ENCODE peak calls at places on chromosomes 2 and 18, in four cellular contexts. Q, S, H and J are unnamed samples.

GRCh38 chr2:211367252-211367651 is 810.9 kb downstream of the CPS1 start:
- DNase-seq in Q (no peak), S (no peak), H (no peak), J (peak; percentile 87)

GRCh38 chr2:71782323-71782722 is 329.0 kb downstream of the DYSF start:
- DNase-seq in Q (no peak), S (no peak), H (no peak), J (no peak)

GRCh38 chr2:44745460-44745859 is 196.0 kb upstream of the SIX3 start:
- DNase-seq in Q (no peak), S (no peak), H (no peak), J (no peak)

GRCh38 chr18:41906528-41907256 is 48.3 kb upstream of the PIK3C3 start:
- DNase-seq in Q (no peak), S (peak; percentile 33), H (no peak), J (peak; percentile 63)

GRCh38 chr2:109644571-109645275 is 30.6 kb downstream of the SOWAHC start:
- DNase-seq in Q (no peak), S (no peak), H (peak; percentile 17), J (no peak)

GRCh38 chr2:237085261-237086221 is at the start of gene COPS8:
- DNase-seq in Q (peak; percentile 89), S (peak; percentile 91), H (peak; percentile 97), J (peak; percentile 78)

GRCh38 chr2:19669126-19669525 is 232.7 kb downstream of the TTC32 start:
- DNase-seq in Q (no peak), S (no peak), H (no peak), J (no peak)

GRCh38 chr2:240391111-240392051 is 44.1 kb upstream of the GPC1 start:
- DNase-seq in Q (no peak), S (no peak), H (no peak), J (no peak)

GRCh38 chr2:224145751-224146355 is 106.8 kb upstream of the SERPINE2 start:
- DNase-seq in Q (no peak), S (no peak), H (no peak), J (peak; percentile 85)

GRCh38 chr18:49022311-49023280 is 71.8 kb upstream of the SMAD7 start:
- DNase-seq in Q (no peak), S (no peak), H (no peak), J (no peak)

GRCh38 chr2:219142329-219142728 is 18.3 kb downstream of the NHEJ1 start:
- DNase-seq in Q (no peak), S (no peak), H (no peak), J (peak; percentile 33)

GRCh38 chr18:47730795-47731194 is 199.7 kb downstream of the SMAD2 start:
- DNase-seq in Q (no peak), S (no peak), H (no peak), J (no peak)

GRCh38 chr2:127118038-127118437 is 11.1 kb upstream of the BIN1 start:
- DNase-seq in Q (no peak), S (no peak), H (no peak), J (no peak)

GRCh38 chr2:190875881-190876280 is 4.7 kb upstream of the GLS start:
- DNase-seq in Q (no peak), S (no peak), H (no peak), J (no peak)

GRCh38 chr2:218734190-218734975 is 23.7 kb downstream of the TTLL4 start:
- DNase-seq in Q (no peak), S (no peak), H (no peak), J (peak; percentile 12)

GRCh38 chr2:1440581-1440980 is 27.3 kb downstream of the TPO start:
- DNase-seq in Q (no peak), S (no peak), H (no peak), J (no peak)

GRCh38 chr2:159399716-159400525 is 113.4 kb upstream of the WDSUB1 start:
- DNase-seq in Q (no peak), S (no peak), H (no peak), J (peak; percentile 67)

GRCh38 chr18:36771246-36771645 is 57.6 kb downstream of the TPGS2 start:
- DNase-seq in Q (no peak), S (no peak), H (no peak), J (no peak)

GRCh38 chr2:30666307-30666874 is 140.9 kb downstream of the CAPN13 start:
- DNase-seq in Q (no peak), S (no peak), H (no peak), J (peak; percentile 100)

GRCh38 chr2:42562474-42563144 is 5.8 kb upstream of the MTA3 start:
- DNase-seq in Q (no peak), S (no peak), H (no peak), J (peak; percentile 60)

GRCh38 chr2:239035361-239035814 is 187.5 kb downstream of the TWIST2 start:
- DNase-seq in Q (peak; percentile 55), S (peak; percentile 96), H (peak; percentile 70), J (no peak)

GRCh38 chr2:232592687-232593407 is 40.6 kb upstream of the EFHD1 start:
- DNase-seq in Q (no peak), S (no peak), H (no peak), J (peak; percentile 97)

GRCh38 chr2:157911646-157912217 is 35.6 kb upstream of the ACVR1 start:
- DNase-seq in Q (no peak), S (no peak), H (no peak), J (no peak)

GRCh38 chr18:3037423-3037915 is 24.5 kb upstream of the LPIN2 start:
- DNase-seq in Q (no peak), S (no peak), H (no peak), J (peak; percentile 96)

GRCh38 chr2:99841749-99842148 is 300.6 kb downstream of the AFF3 start:
- DNase-seq in Q (no peak), S (no peak), H (no peak), J (peak; percentile 37)

GRCh38 chr18:28789460-28789859 is 612.5 kb upstream of the CDH2 start:
- DNase-seq in Q (no peak), S (no peak), H (no peak), J (no peak)

GRCh38 chr2:181774601-181775179 is 94.4 kb upstream of the NEUROD1 start:
- DNase-seq in Q (no peak), S (no peak), H (no peak), J (peak; percentile 71)

GRCh38 chr2:65579506-65580235 is 147.3 kb upstream of the SPRED2 start:
- DNase-seq in Q (no peak), S (no peak), H (no peak), J (no peak)

GRCh38 chr2:47720036-47720435 is 62.9 kb upstream of the MSH6 start:
- DNase-seq in Q (no peak), S (no peak), H (no peak), J (peak; percentile 29)

GRCh38 chr2:73984922-73985317 is 210 bp downstream of the TET3 start:
- DNase-seq in Q (no peak), S (peak; percentile 86), H (peak; percentile 65), J (no peak)

GRCh38 chr2:73985318-73986084 is 791 bp downstream of the TET3 start:
- DNase-seq in Q (no peak), S (peak; percentile 90), H (peak; percentile 65), J (no peak)

GRCh38 chr2:73984203-73984921 is at the start of gene TET3:
- DNase-seq in Q (no peak), S (peak; percentile 96), H (peak; percentile 65), J (no peak)

GRCh38 chr2:73982140-73982617 is 2.5 kb upstream of the TET3 start:
- DNase-seq in Q (no peak), S (no peak), H (peak; percentile 38), J (peak; percentile 94)

DNA sequence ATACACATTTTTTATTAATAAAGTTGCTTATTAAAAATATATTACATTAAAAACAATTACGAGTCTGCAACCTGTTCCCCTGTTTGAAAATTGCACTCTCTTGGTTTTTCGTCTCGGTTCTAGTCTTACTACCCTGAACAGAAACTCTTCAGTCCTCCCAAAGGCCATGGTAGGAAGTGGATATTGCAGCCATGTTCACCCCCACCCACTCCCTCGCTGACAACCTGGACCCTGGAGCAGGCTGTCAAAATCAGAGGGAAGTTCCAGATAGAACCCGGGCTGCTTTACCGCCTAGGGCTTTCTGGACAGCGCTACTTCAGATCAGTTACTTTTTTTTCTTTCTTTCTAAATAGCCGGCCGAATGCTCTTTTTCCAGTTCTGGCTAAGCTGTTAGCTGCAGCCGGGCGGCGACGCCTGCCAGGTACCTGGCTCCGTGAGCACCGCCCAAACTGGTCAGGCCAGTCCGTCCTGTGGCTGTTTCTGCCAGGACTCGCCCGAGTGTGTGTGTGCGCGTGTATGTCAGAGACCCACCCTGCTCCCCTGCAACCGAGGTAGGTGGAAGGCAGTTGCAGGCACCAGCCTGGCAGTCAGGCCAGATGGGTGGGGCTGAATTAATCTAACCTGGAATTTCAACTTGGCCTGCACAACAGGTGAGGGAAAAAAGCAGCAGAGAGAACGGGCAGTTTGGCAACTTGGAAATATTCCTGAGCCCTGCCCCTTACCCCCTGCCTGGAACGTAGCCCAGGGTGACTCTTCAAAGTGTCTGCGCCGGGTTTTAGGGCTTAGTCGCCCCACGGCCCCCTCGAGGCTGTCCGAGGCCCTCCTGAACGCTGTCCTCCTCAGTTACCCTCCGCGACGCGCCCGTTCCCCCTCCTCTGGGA is 1.1 kb upstream of the TET3 start:
- DNase-seq in Q (no peak), S (no peak), H (no peak), J (peak; percentile 98)
- TF ChIP-seq CTCF in Q (no peak), S (no peak), H (no peak), J (peak; percentile 0)

GRCh38 chr2:151669585-151670081 is 64.6 kb downstream of the NEB start:
- DNase-seq in Q (no peak), S (no peak), H (no peak), J (peak; percentile 48)

GRCh38 chr2:151671198-151671597 is 63.1 kb downstream of the NEB start:
- DNase-seq in Q (no peak), S (no peak), H (no peak), J (no peak)

GRCh38 chr2:151670346-151670745 is 63.9 kb downstream of the NEB start:
- DNase-seq in Q (no peak), S (no peak), H (no peak), J (no peak)

GRCh38 chr2:151665959-151666358 is 68.3 kb downstream of the NEB start:
- DNase-seq in Q (no peak), S (no peak), H (no peak), J (no peak)

DNA sequence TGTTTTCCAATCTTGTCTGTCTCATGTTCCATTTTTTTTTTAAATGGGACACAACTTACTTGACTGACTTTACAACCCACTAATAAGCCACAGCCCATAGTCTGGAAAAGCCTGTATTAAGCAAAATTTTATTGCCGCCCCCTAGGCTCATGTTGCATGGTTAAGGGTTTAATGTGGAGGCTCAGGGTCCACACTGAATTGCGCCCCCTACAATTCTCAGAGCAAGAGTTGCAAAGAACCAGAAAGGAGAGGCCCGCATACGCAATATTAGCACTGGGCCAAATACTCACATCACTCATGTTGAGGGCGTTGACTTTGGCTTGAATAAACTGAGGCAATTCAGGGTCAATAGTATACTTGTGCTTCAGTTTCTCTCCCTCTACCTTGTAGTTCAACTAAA is 65.5 kb downstream of the NEB start:
- DNase-seq in Q (no peak), S (no peak), H (no peak), J (no peak)
- TF ChIP-seq CTCF in Q (no peak), S (no peak), H (no peak), J (no peak)

GRCh38 chr2:162518894-162519293 is 175.0 kb downstream of the GCA start:
- DNase-seq in Q (no peak), S (no peak), H (no peak), J (no peak)

GRCh38 chr2:162524849-162525248 is 180.9 kb downstream of the GCA start:
- DNase-seq in Q (no peak), S (no peak), H (no peak), J (no peak)

GRCh38 chr2:162520959-162521358 is 177.0 kb downstream of the GCA start:
- DNase-seq in Q (no peak), S (no peak), H (no peak), J (no peak)

GRCh38 chr2:162521871-162522655 is 178.1 kb downstream of the GCA start:
- DNase-seq in Q (no peak), S (no peak), H (no peak), J (no peak)

GRCh38 chr2:162524192-162524591 is 180.3 kb downstream of the GCA start:
- DNase-seq in Q (no peak), S (no peak), H (no peak), J (peak; percentile 10)
- TF ChIP-seq CTCF in Q (no peak), S (no peak), H (no peak), J (no peak)

GRCh38 chr18:9683418-9684396 is 24.4 kb upstream of the RAB31 start:
- DNase-seq in Q (no peak), S (no peak), H (no peak), J (peak; percentile 65)
- TF ChIP-seq CTCF in Q (no peak), S (no peak), H (peak; percentile 36), J (peak; percentile 56)